ENCODE peak calls at places on chromosomes 2 and 18, in five cellular contexts. N, K, C, O and X are unnamed samples.

GRCh38 chr2:73984922-73985317 is 210 bp downstream of the TET3 start:
- DNase-seq in O (no peak), C (no peak), K (no peak), N (peak), X (no peak)

GRCh38 chr2:15984367-15985255 is 44.3 kb downstream of the MYCN start:
- DNase-seq in K (no peak), O (peak), N (peak), C (no peak), X (no peak)

GRCh38 chr18:71242981-71243380 is 954.1 kb downstream of the SOCS6 start:
- DNase-seq in N (no peak), O (no peak), C (no peak), K (no peak), X (no peak)

GRCh38 chr18:35730738-35731370 is 149.3 kb downstream of the GALNT1 start:
- DNase-seq in O (no peak), N (no peak), K (no peak), C (no peak), X (no peak)

GRCh38 chr18:43904209-43904837 is 627.0 kb upstream of the SYT4 start:
- DNase-seq in O (no peak), K (no peak), N (no peak), C (no peak), X (no peak)

GRCh38 chr2:215382480-215382879 is 53.4 kb downstream of the FN1 start:
- DNase-seq in C (no peak), K (no peak), N (no peak), O (no peak), X (no peak)

GRCh38 chr18:63095768-63096167 is 223.8 kb downstream of the BCL2 start:
- DNase-seq in O (no peak), C (no peak), N (no peak), K (no peak), X (no peak)

GRCh38 chr18:63788447-63789096 is 13.4 kb downstream of the SERPINB7 start:
- DNase-seq in O (no peak), C (peak), K (peak), N (no peak), X (peak)

GRCh38 chr2:37645363-37645762 is 26.1 kb downstream of the CDC42EP3 start:
- DNase-seq in O (no peak), K (peak), C (peak), N (no peak), X (no peak)

GRCh38 chr2:169452080-169452479 is 27.2 kb upstream of the BBS5 start:
- DNase-seq in K (peak), C (peak), N (no peak), O (no peak), X (no peak)

GRCh38 chr2:233973786-233974185 is 56.6 kb downstream of the TRPM8 start:
- DNase-seq in K (no peak), C (no peak), N (no peak), O (no peak), X (no peak)

GRCh38 chr2:227719637-227720036 is 1.8 kb upstream of the SLC19A3 start:
- DNase-seq in C (no peak), K (no peak), N (no peak), O (no peak), X (no peak)

GRCh38 chr2:22795467-22795866 is 589.5 kb upstream of the KLHL29 start:
- DNase-seq in O (no peak), C (no peak), N (no peak), K (no peak), X (no peak)

GRCh38 chr2:84878459-84878858 is 2.4 kb downstream of the TRABD2A start:
- DNase-seq in K (no peak), O (no peak), N (no peak), C (no peak), X (no peak)

GRCh38 chr2:147937744-147938349 is 82.7 kb downstream of the ORC4 start:
- DNase-seq in K (peak), N (no peak), O (no peak), C (peak), X (no peak)

GRCh38 chr18:44909191-44909719 is 228.6 kb downstream of the SETBP1 start:
- DNase-seq in N (no peak), C (no peak), K (no peak), O (no peak), X (no peak)

GRCh38 chr2:47119001-47119400 is 36.1 kb downstream of the STPG4 start:
- DNase-seq in C (peak), K (peak), N (no peak), O (no peak), X (no peak)

GRCh38 chr2:128438586-128438985 is 119.9 kb upstream of the HS6ST1 start:
- DNase-seq in K (no peak), C (no peak), N (no peak), O (no peak), X (no peak)

GRCh38 chr2:200296118-200296517 is 10.4 kb upstream of the SPATS2L start:
- DNase-seq in K (no peak), C (no peak), N (no peak), O (no peak), X (no peak)

GRCh38 chr2:3847397-3848052 is 144.2 kb downstream of the DCDC2C start:
- DNase-seq in C (no peak), O (no peak), N (no peak), K (no peak), X (no peak)

GRCh38 chr2:203656522-203657287 is 49.7 kb upstream of the CD28 start:
- DNase-seq in C (peak), K (peak), N (peak), O (no peak), X (peak)

GRCh38 chr2:136116813-136117390 is 1.0 kb downstream of the CXCR4 start:
- DNase-seq in C (no peak), O (no peak), K (no peak), N (peak), X (no peak)

GRCh38 chr2:229408356-229408755 is 137.3 kb upstream of the PID1 start:
- DNase-seq in N (peak), O (no peak), C (peak), K (peak), X (peak)

GRCh38 chr2:240232961-240233890 is 92.8 kb upstream of the OTOS start:
- DNase-seq in O (peak), N (peak), K (peak), C (peak), X (peak)

GRCh38 chr2:149885468-149885867 is 297.9 kb upstream of the MMADHC start:
- DNase-seq in K (no peak), N (no peak), O (no peak), C (peak), X (no peak)

GRCh38 chr2:179467111-179467510 is 202.5 kb upstream of the SESTD1 start:
- DNase-seq in K (peak), O (no peak), N (no peak), C (peak), X (no peak)

GRCh38 chr2:226185613-226186211 is 613.9 kb downstream of the IRS1 start:
- DNase-seq in C (peak), O (no peak), N (no peak), K (peak), X (peak)

GRCh38 chr2:40844353-40845277 is 392.7 kb upstream of the SLC8A1 start:
- DNase-seq in C (no peak), O (no peak), K (no peak), N (no peak), X (no peak)

GRCh38 chr18:23609390-23610008 is 23.2 kb upstream of the NPC1 start:
- DNase-seq in C (no peak), K (no peak), O (no peak), N (no peak), X (no peak)

GRCh38 chr2:24832991-24833671 is 39.9 kb downstream of the CENPO start:
- DNase-seq in O (no peak), K (no peak), N (no peak), C (no peak), X (no peak)

GRCh38 chr2:156338578-156338977 is 6.1 kb upstream of the NR4A2 start:
- DNase-seq in C (no peak), N (no peak), O (no peak), K (no peak), X (no peak)

GRCh38 chr2:55839182-55839819 is 84.3 kb downstream of the EFEMP1 start:
- DNase-seq in O (no peak), K (peak), C (peak), N (no peak), X (peak)

GRCh38 chr2:230714122-230714453 is 1.4 kb downstream of the CAB39 start:
- DNase-seq in C (peak), O (no peak), N (no peak), K (peak), X (no peak)

GRCh38 chr18:49752095-49752457 is 61.3 kb downstream of the ACAA2 start:
- DNase-seq in N (no peak), C (no peak), K (no peak), O (no peak), X (no peak)

GRCh38 chr2:207163815-207164747 is 1.7 kb downstream of the KLF7 start:
- DNase-seq in N (peak), C (peak), O (peak), K (no peak), X (no peak)